ENCODE peak calls at places on chromosome 21, in nine cellular contexts. P is ureter; S is transverse colon; N is stimulated activated CD4-positive, alpha-beta T cell treated with anti-CD3 and anti-CD28 coated beads, Interleukin-15, amount 100 ng/mL, for 48 hours; B is thoracic aorta; E is NCI-H510A treated with DMSO at 0.1 percent for 48 hours; K is NCI-H1092 treated with DMSO at 0.1 percent for 48 hours; H is skeletal muscle cell; W is Right ventricle myocardium inferior. D is an unnamed sample.

GRCh38 chr21:41602511-41602910 is 94.6 kb upstream of the TMPRSS2 start:
- DNase-seq in N (no peak), B (no peak), S (no peak), H (no peak), E (no peak), P (no peak), W (no peak), K (no peak), D (no peak)

GRCh38 chr21:45073301-45074047 is 906 bp upstream of the ADARB1 start:
- DNase-seq in N (no peak), K (peak; percentile 57), B (no peak), H (no peak), S (peak; percentile 24), E (no peak), P (no peak), W (no peak), D (peak; percentile 55)

GRCh38 chr21:46052703-46053651 is 44.9 kb upstream of the COL6A2 start:
- DNase-seq in H (peak; percentile 90), B (no peak), P (no peak), E (no peak), W (no peak), K (no peak), S (no peak), N (peak; percentile 46), D (no peak)

GRCh38 chr21:46001821-46002681 is 20.5 kb downstream of the COL6A1 start:
- DNase-seq in S (no peak), W (no peak), N (no peak), K (no peak), P (peak; percentile 41), B (no peak), H (no peak), E (no peak), D (peak; percentile 3)

GRCh38 chr21:24023936-24024335 is 1583.3 kb downstream of the MRPL39 start:
- DNase-seq in W (no peak), B (no peak), P (no peak), E (no peak), K (peak; percentile 84), S (no peak), H (no peak), N (no peak), D (no peak)

GRCh38 chr21:30605968-30606367 is 5.1 kb downstream of the KRTAP22-1 start:
- DNase-seq in W (no peak), H (no peak), N (no peak), S (no peak), B (no peak), E (no peak), P (no peak), K (no peak), D (no peak)

GRCh38 chr21:34576043-34576466 is 38.9 kb downstream of the RCAN1 start:
- DNase-seq in H (no peak), N (no peak), W (no peak), S (no peak), E (no peak), P (no peak), K (no peak), B (no peak), D (peak; percentile 53)

GRCh38 chr21:46562964-46563607 is 41.8 kb downstream of the S100B start:
- DNase-seq in S (no peak), N (no peak), B (no peak), W (no peak), H (no peak), K (no peak), E (no peak), P (no peak), D (no peak)

GRCh38 chr21:16838330-16838729 is 674.5 kb upstream of the CXADR start:
- DNase-seq in W (no peak), S (no peak), H (no peak), B (no peak), E (no peak), K (no peak), N (no peak), P (no peak), D (no peak)

GRCh38 chr21:43733529-43734071 is 14.7 kb downstream of the PDXK start:
- DNase-seq in W (no peak), E (no peak), B (no peak), H (peak; percentile 32), N (peak; percentile 38), P (no peak), K (no peak), S (peak; percentile 51), D (no peak)

GRCh38 chr21:35128526-35128925 is 79.4 kb upstream of the RUNX1 start:
- DNase-seq in E (no peak), P (no peak), B (no peak), S (no peak), W (no peak), N (no peak), H (no peak), K (no peak), D (no peak)

D was measured in prostate gland.